ENCODE peak calls at places on chromosomes 1 and 21, in eight cellular contexts. M is AG04450, P is hepatocyte, E is BJ, W is tibial artery, G is thoracic aorta, Z is kidney epithelial cell, I is GM06990. C is an unnamed sample.

GRCh38 chr1:31055501-31055900 is 10.0 kb downstream of the PUM1 start:
- DNase-seq in P (no peak), Z (no peak), W (no peak), E (no peak), M (no peak), G (no peak), I (no peak), C (no peak)

GRCh38 chr1:21232044-21232443 is 55.3 kb upstream of the EIF4G3 start:
- DNase-seq in P (peak; percentile 77), M (no peak), G (no peak), W (no peak), I (no peak), E (no peak), Z (no peak), C (peak; percentile 55)

GRCh38 chr1:99964806-99965205 is 5.0 kb upstream of the SLC35A3 start:
- DNase-seq in Z (no peak), W (no peak), P (no peak), G (no peak), I (no peak), M (no peak), E (no peak), C (no peak)

GRCh38 chr1:222240536-222241181 is 307.2 kb downstream of the HHIPL2 start:
- DNase-seq in E (no peak), I (no peak), W (no peak), G (no peak), Z (peak; percentile 18), P (peak; percentile 27), M (peak; percentile 59), C (no peak)

GRCh38 chr1:2595812-2596529 is 9.4 kb downstream of the PRXL2B start:
- DNase-seq in I (no peak), G (no peak), W (no peak), P (no peak), E (no peak), M (no peak), Z (no peak), C (no peak)

GRCh38 chr1:81670286-81670685 is 130.4 kb upstream of the ADGRL2 start:
- DNase-seq in G (peak; percentile 77), E (peak; percentile 19), Z (peak; percentile 84), I (no peak), P (peak; percentile 71), W (peak; percentile 68), M (peak; percentile 87), C (no peak)

GRCh38 chr1:27322569-27323116 is 680 bp downstream of the TMEM222 start:
- DNase-seq in Z (no peak), I (no peak), P (no peak), M (no peak), G (no peak), E (no peak), W (no peak), C (no peak)

GRCh38 chr1:201554167-201554600 is 15.3 kb downstream of the NAV1 start:
- DNase-seq in G (no peak), W (no peak), Z (no peak), P (no peak), M (no peak), E (no peak), I (no peak), C (no peak)

GRCh38 chr1:193212637-193213036 is 26.2 kb upstream of the B3GALT2 start:
- DNase-seq in W (no peak), M (no peak), I (no peak), P (no peak), Z (no peak), E (no peak), G (no peak), C (no peak)

GRCh38 chr1:167529829-167530474 is 11.6 kb upstream of the CD247 start:
- DNase-seq in W (no peak), P (peak; percentile 66), I (no peak), Z (no peak), M (no peak), E (no peak), G (no peak), C (no peak)

GRCh38 chr21:42024261-42024877 is 14.2 kb upstream of the ZBTB21 start:
- DNase-seq in G (no peak), M (no peak), Z (no peak), P (no peak), I (no peak), E (no peak), W (no peak), C (no peak)

GRCh38 chr1:17215545-17215890 is 10.6 kb downstream of the PADI1 start:
- DNase-seq in G (no peak), M (no peak), Z (no peak), E (no peak), I (no peak), W (no peak), P (no peak), C (no peak)
- H3K4me3 ChIP-seq in G (no peak overlapping the region), M (no peak overlapping the region), Z (no peak overlapping the region), E (no peak overlapping the region), I (no peak overlapping the region), W (no peak overlapping the region), P (no peak overlapping the region), C (no peak overlapping the region)

GRCh38 chr1:182084487-182085316 is 23.2 kb upstream of the ZNF648 start:
- DNase-seq in E (no peak), M (no peak), I (peak; percentile 21), Z (no peak), P (peak; percentile 93), W (peak; percentile 92), G (peak; percentile 62), C (peak; percentile 84)
- TF ChIP-seq CTCF in E (peak; percentile 79), M (peak; percentile 63), I (peak; percentile 74), Z (peak; percentile 81), P (peak; percentile 93), W (peak; percentile 85), G (peak; percentile 83), C (peak; percentile 80)

GRCh38 chr1:89724369-89725015 is 91.6 kb downstream of the LRRC8C start:
- DNase-seq in M (no peak), G (no peak), I (peak; percentile 48), E (no peak), Z (no peak), W (no peak), P (no peak), C (peak; percentile 68)
- H3K4me3 ChIP-seq in M (no peak overlapping the region), G (no peak overlapping the region), I (no peak overlapping the region), E (no peak overlapping the region), Z (no peak overlapping the region), W (no peak overlapping the region), P (no peak overlapping the region), C (no peak overlapping the region)

GRCh38 chr21:38264581-38264980 is 7.8 kb downstream of the KCNJ15 start:
- DNase-seq in M (no peak), P (no peak), I (no peak), Z (no peak), G (no peak), E (no peak), W (no peak), C (no peak)
- TF ChIP-seq CTCF in M (no peak), P (no peak), I (no peak), Z (no peak), G (no peak), E (no peak), W (no peak), C (no peak)

DNA sequence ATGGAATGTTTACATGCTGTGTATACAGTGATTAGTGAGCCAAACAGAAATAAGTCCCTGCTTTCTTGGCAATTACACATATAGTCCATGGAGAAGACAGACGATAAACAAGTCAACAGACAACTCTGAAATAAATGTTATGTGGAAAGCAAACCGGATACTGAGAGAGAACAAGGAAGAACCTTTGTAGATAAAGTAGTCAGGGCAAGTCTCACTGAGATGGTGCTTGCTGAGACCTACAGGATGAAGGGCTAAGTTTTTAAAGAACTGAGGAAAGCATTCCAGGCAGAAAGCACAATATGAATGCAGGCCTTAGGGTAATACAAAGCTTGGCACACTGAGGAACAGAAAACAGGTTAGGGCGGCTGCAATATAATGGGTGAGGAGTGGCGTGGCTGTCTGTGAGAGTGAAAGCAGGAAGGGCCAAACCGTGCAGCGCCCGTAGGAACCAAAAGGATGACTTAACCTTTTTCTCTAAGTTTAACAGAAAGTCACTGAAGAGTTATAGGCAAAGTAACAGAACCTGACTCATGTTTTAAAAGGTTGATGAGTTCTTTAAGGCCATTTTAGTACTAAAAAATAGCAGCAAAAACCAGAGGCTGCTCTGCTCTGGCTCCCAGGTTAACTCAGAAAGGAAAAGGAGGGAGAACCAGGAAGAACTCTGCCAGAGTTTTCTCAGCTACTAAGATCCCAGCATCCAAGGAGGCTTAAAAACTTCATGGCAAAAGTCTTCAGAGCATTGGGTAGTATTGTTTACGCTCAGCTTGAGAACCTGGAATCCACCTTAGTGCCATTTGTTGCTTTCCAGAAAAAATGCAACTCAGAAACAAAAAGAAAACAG is 8.7 kb upstream of the TTF2 start:
- DNase-seq in M (no peak), E (no peak), I (no peak), W (no peak), G (no peak), P (no peak), Z (no peak), C (peak; percentile 82)
- H3K4me3 ChIP-seq in M (no peak overlapping the region), E (no peak overlapping the region), I (peak overlapping the region; percentile 25), W (no peak overlapping the region), G (peak overlapping the region; percentile 46), P (no peak overlapping the region), Z (no peak overlapping the region), C (peak overlapping the region; percentile 46)

GRCh38 chr1:211469938-211470529 is 21.9 kb downstream of the RD3 start:
- DNase-seq in P (peak; percentile 88), I (peak; percentile 41), G (peak; percentile 46), M (peak; percentile 21), W (peak; percentile 82), Z (peak; percentile 31), E (no peak), C (peak; percentile 66)
- TF ChIP-seq CTCF in P (peak; percentile 81), I (peak; percentile 92), G (peak; percentile 90), M (peak; percentile 93), W (peak; percentile 79), Z (peak; percentile 98), E (peak; percentile 98), C (peak; percentile 90)

GRCh38 chr1:125086611-125087010 is 3901.8 kb downstream of the SRGAP2C start:
- DNase-seq in Z (no peak), P (no peak), I (no peak), G (no peak), W (no peak), M (no peak), E (no peak), C (no peak)
- H3K4me3 ChIP-seq in Z (no peak overlapping the region), P (no peak overlapping the region), I (no peak overlapping the region), G (no peak overlapping the region), W (no peak overlapping the region), M (no peak overlapping the region), E (no peak overlapping the region), C (no peak overlapping the region)

DNA sequence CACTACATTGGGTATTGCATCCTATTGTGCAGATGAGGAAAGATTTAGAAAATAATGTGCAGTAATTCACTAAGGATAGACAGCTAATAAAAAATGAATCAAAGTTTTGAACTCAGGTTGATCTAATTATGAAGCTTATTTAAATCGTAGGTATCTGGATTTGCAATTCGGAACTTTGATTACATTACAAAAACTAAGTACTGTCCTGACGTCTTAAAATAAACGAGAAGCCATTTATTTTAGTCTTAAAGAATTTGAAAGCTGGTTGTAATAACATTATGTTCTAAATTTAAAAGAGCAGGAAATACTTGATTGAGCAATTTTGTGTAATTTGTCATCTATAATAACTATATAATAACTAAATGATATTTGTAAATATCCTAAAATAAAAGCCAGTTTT is 235.9 kb downstream of the TPR start:
- DNase-seq in Z (no peak), I (no peak), W (no peak), M (no peak), E (no peak), G (no peak), P (no peak), C (no peak)
- TF ChIP-seq CTCF in Z (no peak), I (no peak), W (no peak), M (no peak), E (no peak), G (no peak), P (no peak), C (no peak)